ENCODE peak calls at places on chromosome 21, in seven cellular contexts. One of them, this sample, is unnamed.

GRCh38 chr21:15240846-15241245 is 176.0 kb upstream of the NRIP1 start:
- DNase-seq in hippocampal formation: no peak
- DNase-seq in HEK293T: no peak
- DNase-seq in GM12891: no peak
- DNase-seq in T-helper 1 cell: no peak
- DNase-seq in iPS DF 19.7: no peak
- DNase-seq in activated CD4-positive, alpha-beta memory T cell treated with anti-CD3 and anti-CD28 coated beads for 36 hours: no peak
- DNase-seq in this sample: no peak

GRCh38 chr21:44285547-44285992 is at the start of gene AIRE:
- DNase-seq in hippocampal formation: no peak
- DNase-seq in HEK293T: no peak
- DNase-seq in GM12891: no peak
- DNase-seq in T-helper 1 cell: no peak
- DNase-seq in iPS DF 19.7: no peak
- DNase-seq in activated CD4-positive, alpha-beta memory T cell treated with anti-CD3 and anti-CD28 coated beads for 36 hours: no peak
- DNase-seq in this sample: no peak

GRCh38 chr21:36478207-36478701 is 1.7 kb downstream of the CLDN14 start:
- DNase-seq in hippocampal formation: no peak
- DNase-seq in HEK293T: no peak
- DNase-seq in GM12891: no peak
- DNase-seq in T-helper 1 cell: no peak
- DNase-seq in iPS DF 19.7: no peak
- DNase-seq in activated CD4-positive, alpha-beta memory T cell treated with anti-CD3 and anti-CD28 coated beads for 36 hours: peak
- DNase-seq in this sample: peak

GRCh38 chr21:41973427-41973831 is 19.6 kb upstream of the C2CD2 start:
- DNase-seq in hippocampal formation: no peak
- DNase-seq in HEK293T: no peak
- DNase-seq in GM12891: no peak
- DNase-seq in T-helper 1 cell: no peak
- DNase-seq in iPS DF 19.7: no peak
- DNase-seq in activated CD4-positive, alpha-beta memory T cell treated with anti-CD3 and anti-CD28 coated beads for 36 hours: no peak
- DNase-seq in this sample: no peak

GRCh38 chr21:45403825-45404725 is 890 bp upstream of the COL18A1 start:
- DNase-seq in hippocampal formation: no peak
- DNase-seq in HEK293T: peak
- DNase-seq in GM12891: no peak
- DNase-seq in T-helper 1 cell: no peak
- DNase-seq in iPS DF 19.7: peak
- DNase-seq in activated CD4-positive, alpha-beta memory T cell treated with anti-CD3 and anti-CD28 coated beads for 36 hours: no peak
- DNase-seq in this sample: no peak

GRCh38 chr21:28795251-28795650 is 197.4 kb downstream of the LTN1 start:
- DNase-seq in hippocampal formation: no peak
- DNase-seq in HEK293T: no peak
- DNase-seq in GM12891: no peak
- DNase-seq in T-helper 1 cell: no peak
- DNase-seq in iPS DF 19.7: no peak
- DNase-seq in activated CD4-positive, alpha-beta memory T cell treated with anti-CD3 and anti-CD28 coated beads for 36 hours: no peak
- DNase-seq in this sample: no peak

GRCh38 chr21:41686664-41687063 is 80.2 kb downstream of the RIPK4 start:
- DNase-seq in hippocampal formation: no peak
- DNase-seq in HEK293T: no peak
- DNase-seq in GM12891: no peak
- DNase-seq in T-helper 1 cell: no peak
- DNase-seq in iPS DF 19.7: no peak
- DNase-seq in activated CD4-positive, alpha-beta memory T cell treated with anti-CD3 and anti-CD28 coated beads for 36 hours: no peak
- DNase-seq in this sample: no peak

GRCh38 chr21:44616591-44616926 is 4.7 kb downstream of the KRTAP10-8 start:
- DNase-seq in hippocampal formation: no peak
- DNase-seq in HEK293T: no peak
- DNase-seq in GM12891: no peak
- DNase-seq in T-helper 1 cell: no peak
- DNase-seq in iPS DF 19.7: no peak
- DNase-seq in activated CD4-positive, alpha-beta memory T cell treated with anti-CD3 and anti-CD28 coated beads for 36 hours: no peak
- DNase-seq in this sample: no peak

GRCh38 chr21:33799378-33800090 is 116.1 kb downstream of the ATP5PO start:
- DNase-seq in hippocampal formation: no peak
- DNase-seq in HEK293T: no peak
- DNase-seq in GM12891: no peak
- DNase-seq in T-helper 1 cell: no peak
- DNase-seq in iPS DF 19.7: no peak
- DNase-seq in activated CD4-positive, alpha-beta memory T cell treated with anti-CD3 and anti-CD28 coated beads for 36 hours: no peak
- DNase-seq in this sample: no peak

GRCh38 chr21:43343095-43343991 is 83.6 kb downstream of the SIK1 start:
- DNase-seq in hippocampal formation: no peak
- DNase-seq in HEK293T: no peak
- DNase-seq in GM12891: no peak
- DNase-seq in T-helper 1 cell: no peak
- DNase-seq in iPS DF 19.7: no peak
- DNase-seq in activated CD4-positive, alpha-beta memory T cell treated with anti-CD3 and anti-CD28 coated beads for 36 hours: no peak
- DNase-seq in this sample: no peak

GRCh38 chr21:35254006-35254751 is 205.1 kb upstream of the RUNX1 start:
- DNase-seq in hippocampal formation: no peak
- DNase-seq in HEK293T: no peak
- DNase-seq in GM12891: no peak
- DNase-seq in T-helper 1 cell: no peak
- DNase-seq in iPS DF 19.7: no peak
- DNase-seq in activated CD4-positive, alpha-beta memory T cell treated with anti-CD3 and anti-CD28 coated beads for 36 hours: no peak
- DNase-seq in this sample: no peak

GRCh38 chr21:31335957-31336738 is 7.9 kb downstream of the TIAM1 start:
- DNase-seq in hippocampal formation: peak
- DNase-seq in HEK293T: no peak
- DNase-seq in GM12891: no peak
- DNase-seq in T-helper 1 cell: no peak
- DNase-seq in iPS DF 19.7: no peak
- DNase-seq in activated CD4-positive, alpha-beta memory T cell treated with anti-CD3 and anti-CD28 coated beads for 36 hours: peak
- DNase-seq in this sample: no peak

GRCh38 chr21:19899645-19900044 is 1098.6 kb upstream of the NCAM2 start:
- DNase-seq in hippocampal formation: no peak
- DNase-seq in HEK293T: no peak
- DNase-seq in GM12891: no peak
- DNase-seq in T-helper 1 cell: no peak
- DNase-seq in iPS DF 19.7: no peak
- DNase-seq in activated CD4-positive, alpha-beta memory T cell treated with anti-CD3 and anti-CD28 coated beads for 36 hours: no peak
- DNase-seq in this sample: no peak

GRCh38 chr21:45990049-45990711 is 8.6 kb downstream of the COL6A1 start:
- DNase-seq in hippocampal formation: no peak
- DNase-seq in HEK293T: no peak
- DNase-seq in GM12891: no peak
- DNase-seq in T-helper 1 cell: peak
- DNase-seq in iPS DF 19.7: no peak
- DNase-seq in activated CD4-positive, alpha-beta memory T cell treated with anti-CD3 and anti-CD28 coated beads for 36 hours: no peak
- DNase-seq in this sample: no peak

GRCh38 chr21:33075128-33075527 is 5.2 kb downstream of the OLIG1 start:
- DNase-seq in hippocampal formation: no peak
- DNase-seq in HEK293T: no peak
- DNase-seq in GM12891: no peak
- DNase-seq in T-helper 1 cell: no peak
- DNase-seq in iPS DF 19.7: no peak
- DNase-seq in activated CD4-positive, alpha-beta memory T cell treated with anti-CD3 and anti-CD28 coated beads for 36 hours: no peak
- DNase-seq in this sample: no peak

GRCh38 chr21:39377444-39378050 is 28.7 kb upstream of the HMGN1 start:
- DNase-seq in hippocampal formation: no peak
- DNase-seq in HEK293T: no peak
- DNase-seq in GM12891: no peak
- DNase-seq in T-helper 1 cell: no peak
- DNase-seq in iPS DF 19.7: no peak
- DNase-seq in activated CD4-positive, alpha-beta memory T cell treated with anti-CD3 and anti-CD28 coated beads for 36 hours: no peak
- DNase-seq in this sample: no peak

GRCh38 chr21:34669149-34669879 is 520 bp downstream of the CLIC6 start:
- DNase-seq in hippocampal formation: no peak
- DNase-seq in HEK293T: no peak
- DNase-seq in GM12891: peak
- DNase-seq in T-helper 1 cell: no peak
- DNase-seq in iPS DF 19.7: no peak
- DNase-seq in activated CD4-positive, alpha-beta memory T cell treated with anti-CD3 and anti-CD28 coated beads for 36 hours: peak
- DNase-seq in this sample: no peak

GRCh38 chr21:39694750-39695149 is 50.2 kb upstream of the IGSF5 start:
- DNase-seq in hippocampal formation: no peak
- DNase-seq in HEK293T: no peak
- DNase-seq in GM12891: no peak
- DNase-seq in T-helper 1 cell: no peak
- DNase-seq in iPS DF 19.7: no peak
- DNase-seq in activated CD4-positive, alpha-beta memory T cell treated with anti-CD3 and anti-CD28 coated beads for 36 hours: no peak
- DNase-seq in this sample: no peak

GRCh38 chr21:39096754-39097153 is 86.5 kb downstream of the PSMG1 start:
- DNase-seq in hippocampal formation: no peak
- DNase-seq in HEK293T: no peak
- DNase-seq in GM12891: no peak
- DNase-seq in T-helper 1 cell: no peak
- DNase-seq in iPS DF 19.7: peak
- DNase-seq in activated CD4-positive, alpha-beta memory T cell treated with anti-CD3 and anti-CD28 coated beads for 36 hours: no peak
- DNase-seq in this sample: no peak

GRCh38 chr21:32386195-32386870 is 6.5 kb downstream of the URB1 start:
- DNase-seq in hippocampal formation: no peak
- DNase-seq in HEK293T: no peak
- DNase-seq in GM12891: no peak
- DNase-seq in T-helper 1 cell: no peak
- DNase-seq in iPS DF 19.7: no peak
- DNase-seq in activated CD4-positive, alpha-beta memory T cell treated with anti-CD3 and anti-CD28 coated beads for 36 hours: no peak
- DNase-seq in this sample: no peak

GRCh38 chr21:31873696-31874599 is 1.1 kb downstream of the HUNK start:
- DNase-seq in hippocampal formation: no peak
- DNase-seq in HEK293T: peak
- DNase-seq in GM12891: peak
- DNase-seq in T-helper 1 cell: no peak
- DNase-seq in iPS DF 19.7: no peak
- DNase-seq in activated CD4-positive, alpha-beta memory T cell treated with anti-CD3 and anti-CD28 coated beads for 36 hours: peak
- DNase-seq in this sample: peak

GRCh38 chr21:42447182-42447581 is 43.5 kb downstream of the UBASH3A start:
- DNase-seq in hippocampal formation: no peak
- DNase-seq in HEK293T: no peak
- DNase-seq in GM12891: no peak
- DNase-seq in T-helper 1 cell: no peak
- DNase-seq in iPS DF 19.7: no peak
- DNase-seq in activated CD4-positive, alpha-beta memory T cell treated with anti-CD3 and anti-CD28 coated beads for 36 hours: no peak
- DNase-seq in this sample: no peak

GRCh38 chr21:33947451-33948095 is 32.0 kb upstream of the ATP5PO start:
- DNase-seq in hippocampal formation: peak
- DNase-seq in HEK293T: peak
- DNase-seq in GM12891: no peak
- DNase-seq in T-helper 1 cell: peak
- DNase-seq in iPS DF 19.7: peak
- DNase-seq in activated CD4-positive, alpha-beta memory T cell treated with anti-CD3 and anti-CD28 coated beads for 36 hours: peak
- DNase-seq in this sample: peak

GRCh38 chr21:27759820-27760219 is 792.9 kb upstream of the ADAMTS5 start:
- DNase-seq in hippocampal formation: no peak
- DNase-seq in HEK293T: no peak
- DNase-seq in GM12891: no peak
- DNase-seq in T-helper 1 cell: no peak
- DNase-seq in iPS DF 19.7: no peak
- DNase-seq in activated CD4-positive, alpha-beta memory T cell treated with anti-CD3 and anti-CD28 coated beads for 36 hours: no peak
- DNase-seq in this sample: no peak

This sample was measured in posterior cingulate gyrus.